ENCODE peak calls at places on chromosome 12, in eight cellular contexts. S is breast epithelium, X is IMR-90, M is right atrium auricular region, H is ovary, F is cardiac muscle cell, V is psoas muscle, J is HL-60. G is an unnamed sample. For H3K27me3, the result is how much of the 10 kb centered on the place peaks cover.

GRCh38 chr12:129257526-129257925 is 404.2 kb downstream of the GLT1D1 start:
- DNase-seq in S (no peak), F (no peak), M (no peak), V (no peak), J (no peak), X (no peak), H (no peak), G (no peak)

GRCh38 chr12:50402270-50403000 is 1.8 kb downstream of the LARP4 start:
- DNase-seq in H (no peak), F (no peak), J (no peak), V (no peak), X (no peak), S (no peak), M (no peak), G (no peak)

GRCh38 chr12:82625523-82625922 is 61.2 kb upstream of the TMTC2 start:
- DNase-seq in M (no peak), V (no peak), S (no peak), X (no peak), H (no peak), F (no peak), J (no peak), G (no peak)

GRCh38 chr12:106459124-106459523 is 101.6 kb downstream of the POLR3B start:
- DNase-seq in V (no peak), S (no peak), X (no peak), F (no peak), J (no peak), M (no peak), H (no peak), G (no peak)

GRCh38 chr12:101127521-101128219 is 82.4 kb downstream of the SLC5A8 start:
- DNase-seq in X (peak), F (peak), V (no peak), M (no peak), J (no peak), H (peak), S (no peak), G (no peak)

GRCh38 chr12:65666876-65667275 is 157.4 kb upstream of the HMGA2 start:
- DNase-seq in M (no peak), F (peak), H (no peak), X (peak), S (no peak), V (no peak), J (no peak), G (no peak)

GRCh38 chr12:59695379-59695778 is 99.5 kb downstream of the SLC16A7 start:
- DNase-seq in X (peak), V (no peak), J (no peak), H (no peak), M (no peak), F (peak), S (no peak), G (no peak)

GRCh38 chr12:39755475-39755874 is 135.9 kb upstream of the ABCD2 start:
- DNase-seq in J (no peak), X (no peak), M (no peak), H (no peak), V (no peak), F (no peak), S (no peak), G (no peak)

GRCh38 chr12:27554421-27555186 is 30.6 kb downstream of the PPFIBP1 start:
- DNase-seq in J (no peak), S (peak), X (no peak), V (peak), F (peak), M (peak), H (peak), G (no peak)

GRCh38 chr12:3020399-3020798 is 56.8 kb upstream of the TSPAN9 start:
- DNase-seq in J (no peak), M (no peak), X (no peak), V (peak), H (no peak), F (no peak), S (no peak), G (no peak)

GRCh38 chr12:70443274-70443673 is 77.2 kb downstream of the KCNMB4 start:
- DNase-seq in F (peak), X (no peak), J (no peak), H (no peak), S (no peak), V (no peak), M (no peak), G (no peak)

GRCh38 chr12:68506619-68507018 is 104.1 kb upstream of the RAP1B start:
- DNase-seq in H (no peak), M (no peak), X (no peak), V (no peak), J (no peak), S (no peak), F (no peak), G (no peak)

GRCh38 chr12:24919346-24920001 is 29.4 kb downstream of the BCAT1 start:
- DNase-seq in S (no peak), V (no peak), H (no peak), J (no peak), X (no peak), F (no peak), M (no peak), G (no peak)

GRCh38 chr12:95547522-95548055 is 3.7 kb downstream of the USP44 start:
- DNase-seq in S (peak), F (peak), J (no peak), X (peak), V (no peak), M (no peak), H (no peak), G (no peak)

GRCh38 chr12:128078311-128078851 is 188.6 kb upstream of the TMEM132C start:
- DNase-seq in V (no peak), H (no peak), F (no peak), M (no peak), X (no peak), S (no peak), J (no peak), G (no peak)

GRCh38 chr12:58833844-58834243 is 86.5 kb downstream of the LRIG3 start:
- DNase-seq in H (no peak), V (no peak), J (no peak), M (no peak), S (no peak), F (no peak), X (no peak), G (no peak)

GRCh38 chr12:68240079-68240478 is 13.3 kb downstream of the IL22 start:
- DNase-seq in J (no peak), H (no peak), M (no peak), S (no peak), X (peak), F (peak), V (no peak), G (no peak)

GRCh38 chr12:16352481-16352880 is 5.0 kb downstream of the MGST1 start:
- DNase-seq in H (no peak), F (peak), S (no peak), M (no peak), V (no peak), X (peak), J (no peak), G (no peak)

GRCh38 chr12:115313929-115314328 is 630.0 kb upstream of the TBX3 start:
- DNase-seq in X (peak), S (no peak), H (no peak), F (no peak), M (no peak), V (no peak), J (no peak), G (no peak)

GRCh38 chr12:50192241-50192640 is 25.1 kb upstream of the CERS5 start:
- DNase-seq in F (no peak), M (no peak), J (no peak), V (no peak), H (no peak), S (no peak), X (no peak), G (no peak)

GRCh38 chr12:107319536-107320030 is 226.2 kb upstream of the CRY1 start:
- DNase-seq in F (no peak), V (no peak), X (no peak), M (no peak), S (no peak), H (no peak), J (no peak), G (no peak)

GRCh38 chr12:573226-573625 is 90.0 kb downstream of the NINJ2 start:
- DNase-seq in S (no peak), X (no peak), H (no peak), J (no peak), F (no peak), V (no peak), M (no peak), G (no peak)

GRCh38 chr12:128267246-128267622 is 264 bp downstream of the TMEM132C start:
- DNase-seq in S (no peak), F (no peak), V (no peak), X (no peak), H (no peak), M (no peak), J (no peak), G (no peak)

GRCh38 chr12:124734224-124734788 is 129.4 kb downstream of the SCARB1 start:
- DNase-seq in F (no peak), S (no peak), H (no peak), M (no peak), J (peak), X (peak), V (peak), G (peak)

GRCh38 chr12:42516573-42516972 is 73.0 kb downstream of the PRICKLE1 start:
- DNase-seq in M (no peak), X (no peak), V (no peak), F (no peak), H (no peak), S (no peak), J (no peak), G (no peak)
- TF ChIP-seq CTCF in M (no peak), X (no peak), V (no peak), F (no peak), H (no peak), S (no peak), J (no peak), G (no peak)

GRCh38 chr12:131834798-131835615 is 6.8 kb downstream of the MMP17 start:
- DNase-seq in F (no peak), V (no peak), X (no peak), J (no peak), H (no peak), M (no peak), S (no peak), G (no peak)

GRCh38 chr12:131833288-131833895 is 5.2 kb downstream of the MMP17 start:
- DNase-seq in F (no peak), S (no peak), J (no peak), M (no peak), V (no peak), X (no peak), H (no peak), G (no peak)

GRCh38 chr12:131835616-131836171 is 7.5 kb downstream of the MMP17 start:
- DNase-seq in V (no peak), X (no peak), S (no peak), H (no peak), J (no peak), F (no peak), M (no peak), G (no peak)

GRCh38 chr12:131832393-131833231 is 4.4 kb downstream of the MMP17 start:
- DNase-seq in M (no peak), X (peak), F (peak), S (no peak), H (peak), J (no peak), V (peak), G (peak)

GRCh38 chr12:131833896-131834641 is 5.9 kb downstream of the MMP17 start:
- DNase-seq in V (no peak), X (peak), F (peak), J (no peak), S (no peak), M (no peak), H (no peak), G (no peak)
- H3K27me3 ChIP-seq in V (under half), X (under half), F (under half), J (under half), S (under half), M (under half), H (under half), G (under half)

GRCh38 chr12:51421266-51421884 is 3.3 kb upstream of the SLC4A8 start:
- DNase-seq in F (peak), S (peak), H (peak), X (peak), V (no peak), M (no peak), J (no peak), G (peak)
- TF ChIP-seq CTCF in F (peak), S (peak), H (peak), X (peak), V (peak), M (no peak), J (peak), G (peak)

GRCh38 chr12:119068129-119068856 is 87.0 kb downstream of the SRRM4 start:
- DNase-seq in M (no peak), H (no peak), S (no peak), F (no peak), X (no peak), V (no peak), J (no peak), G (no peak)
- H3K27me3 ChIP-seq in M (under half), H (under half), S (under half), F (under half), X (under half), V (under half), J (under half), G (under half)

GRCh38 chr12:91690521-91690920 is 455.1 kb downstream of the BTG1 start:
- DNase-seq in X (no peak), M (no peak), S (no peak), J (no peak), V (no peak), H (no peak), F (no peak), G (no peak)

GRCh38 chr12:91695964-91696363 is 449.7 kb downstream of the BTG1 start:
- DNase-seq in F (no peak), V (no peak), J (no peak), X (no peak), H (no peak), M (no peak), S (no peak), G (no peak)
- TF ChIP-seq CTCF in F (no peak), V (no peak), J (no peak), X (no peak), H (no peak), M (no peak), S (no peak), G (no peak)

GRCh38 chr12:48183091-48183875 is at the start of gene CCDC184:
- DNase-seq in J (peak), V (peak), S (no peak), M (peak), F (peak), H (peak), X (peak), G (peak)
- H3K27me3 ChIP-seq in J (under half), V (under half), S (under half), M (under half), F (half or more), H (under half), X (half or more), G (half or more)

DNA sequence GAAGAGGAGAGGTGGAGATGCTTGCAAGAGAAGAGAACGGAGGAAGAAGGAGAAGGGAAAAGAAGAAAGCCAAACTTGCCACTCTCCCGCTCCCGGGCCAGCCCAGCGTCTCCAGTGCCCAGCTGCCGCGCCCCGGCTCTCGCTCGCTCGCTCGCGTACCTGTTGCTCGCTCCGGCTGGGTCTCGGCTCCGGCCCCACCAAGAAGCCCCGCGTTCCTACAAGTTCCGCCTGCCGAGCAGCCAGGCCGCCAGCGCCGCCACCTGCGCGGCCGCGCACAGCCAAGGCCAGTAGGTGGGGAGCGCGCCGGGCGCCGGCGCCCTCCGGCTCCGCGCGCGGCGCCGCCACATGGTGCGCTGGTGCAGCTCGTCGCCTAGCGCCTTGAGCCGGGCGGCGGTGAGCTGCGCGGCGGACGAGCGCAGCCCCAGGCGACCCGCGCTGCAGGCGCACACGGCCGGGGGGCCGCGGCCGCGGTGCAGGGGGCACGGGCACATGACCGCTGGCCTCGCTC is 370 bp downstream of the HRK start:
- DNase-seq in F (peak), V (peak), S (no peak), H (no peak), M (no peak), X (peak), J (no peak), G (peak)
- TF ChIP-seq CTCF in F (no peak), V (no peak), S (no peak), H (no peak), M (no peak), X (no peak), J (no peak), G (peak)

DNA sequence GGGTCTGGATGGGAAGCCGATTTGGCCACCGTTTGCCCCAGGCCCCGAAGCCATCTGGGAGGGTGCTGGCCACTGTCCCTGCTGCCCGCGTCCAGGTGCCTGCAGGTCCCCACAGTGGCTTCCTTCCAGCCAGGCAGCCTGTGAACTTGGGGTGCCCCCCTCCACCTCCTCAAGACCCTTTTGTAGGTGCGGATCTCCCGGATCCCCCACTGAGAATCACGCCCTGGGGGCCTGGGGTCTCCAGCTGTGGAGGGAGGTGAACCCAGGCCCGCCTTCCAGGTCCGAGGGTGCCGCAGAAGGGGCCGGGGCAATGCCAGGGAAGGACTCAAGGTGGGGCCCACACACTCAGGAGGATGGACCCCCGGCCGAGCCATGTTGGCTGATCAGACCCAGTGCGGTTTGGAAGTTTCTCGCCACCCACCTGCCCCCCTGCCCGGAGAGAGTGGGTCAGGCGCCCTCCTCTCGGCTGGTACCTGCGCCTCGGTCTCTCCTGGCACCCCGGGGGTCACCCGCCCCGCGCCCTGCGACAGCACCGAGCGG is 1.7 kb downstream of the MMP17 start:
- DNase-seq in V (no peak), X (no peak), M (no peak), J (no peak), S (no peak), F (no peak), H (peak), G (no peak)
- H3K27me3 ChIP-seq in V (under half), X (under half), M (under half), J (half or more), S (under half), F (half or more), H (under half), G (under half)

GRCh38 chr12:6826734-6827436 is 1.3 kb upstream of the P3H3 start:
- DNase-seq in V (no peak), J (no peak), F (no peak), H (no peak), S (no peak), M (no peak), X (no peak), G (peak)
- TF ChIP-seq CTCF in V (no peak), J (no peak), F (no peak), H (no peak), S (no peak), M (no peak), X (no peak), G (peak)

G was measured in WERI-Rb-1.